ENCODE peak calls at places on chromosomes 4 and X, in five cellular contexts. One of them, this sample, is unnamed.
A peak's percentile ranks its signal among the peaks of the same experiment; 100 is the strongest.

GRCh38 chrX:13341491-13342101 is 21.7 kb upstream of the ATXN3L start:
- DNase-seq in HCT116: no peak
- DNase-seq in HepG2: no peak
- DNase-seq in SK-N-SH: no peak
- DNase-seq in H1: no peak
- DNase-seq in this sample: peak; percentile 4

GRCh38 chrX:91108761-91109160 is 325.9 kb upstream of the PABPC5 start:
- DNase-seq in HepG2: peak; percentile 85
- DNase-seq in HCT116: no peak
- DNase-seq in H1: no peak
- DNase-seq in SK-N-SH: no peak
- DNase-seq in this sample: no peak

GRCh38 chrX:53316860-53317237 is 35.5 kb upstream of the IQSEC2 start:
- DNase-seq in SK-N-SH: no peak
- DNase-seq in H1: no peak
- DNase-seq in HCT116: no peak
- DNase-seq in HepG2: no peak
- DNase-seq in this sample: no peak

GRCh38 chr4:10691651-10692050 is 7.1 kb upstream of the CLNK start:
- DNase-seq in SK-N-SH: no peak
- DNase-seq in HepG2: no peak
- DNase-seq in H1: no peak
- DNase-seq in HCT116: no peak
- DNase-seq in this sample: no peak

GRCh38 chr4:84393193-84393592 is 105.9 kb downstream of the NKX6-1 start:
- DNase-seq in SK-N-SH: no peak
- DNase-seq in HCT116: no peak
- DNase-seq in HepG2: no peak
- DNase-seq in H1: no peak
- DNase-seq in this sample: no peak

GRCh38 chr4:140790765-140791164 is 34.6 kb upstream of the TBC1D9 start:
- DNase-seq in H1: no peak
- DNase-seq in HepG2: no peak
- DNase-seq in SK-N-SH: no peak
- DNase-seq in HCT116: no peak
- DNase-seq in this sample: no peak

GRCh38 chr4:3244747-3245146 is 4.2 kb upstream of the MSANTD1 start:
- DNase-seq in H1: no peak
- DNase-seq in HepG2: no peak
- DNase-seq in SK-N-SH: no peak
- DNase-seq in HCT116: no peak
- DNase-seq in this sample: no peak

GRCh38 chr4:100278567-100278966 is 88.3 kb upstream of the DDIT4L start:
- DNase-seq in H1: no peak
- DNase-seq in HepG2: no peak
- DNase-seq in SK-N-SH: no peak
- DNase-seq in HCT116: no peak
- DNase-seq in this sample: no peak

GRCh38 chrX:107714196-107714811 is 61.3 kb downstream of the TSC22D3 start:
- DNase-seq in HepG2: no peak
- DNase-seq in HCT116: no peak
- DNase-seq in H1: no peak
- DNase-seq in SK-N-SH: no peak
- DNase-seq in this sample: no peak

GRCh38 chrX:34332336-34332735 is 200.2 kb upstream of the FAM47A start:
- DNase-seq in H1: no peak
- DNase-seq in HepG2: no peak
- DNase-seq in SK-N-SH: no peak
- DNase-seq in HCT116: no peak
- DNase-seq in this sample: no peak

GRCh38 chrX:113947548-113947947 is 636.3 kb upstream of the HTR2C start:
- DNase-seq in SK-N-SH: no peak
- DNase-seq in HepG2: peak; percentile 1
- DNase-seq in HCT116: peak; percentile 12
- DNase-seq in H1: no peak
- DNase-seq in this sample: peak; percentile 10

GRCh38 chr4:78561677-78562076 is 10.1 kb downstream of the ANXA3 start:
- DNase-seq in H1: no peak
- DNase-seq in SK-N-SH: no peak
- DNase-seq in HepG2: peak; percentile 21
- DNase-seq in HCT116: no peak
- DNase-seq in this sample: peak; percentile 80

GRCh38 chr4:73245955-73246354 is 12.6 kb downstream of the ANKRD17 start:
- DNase-seq in HCT116: no peak
- DNase-seq in H1: no peak
- DNase-seq in SK-N-SH: no peak
- DNase-seq in HepG2: no peak
- DNase-seq in this sample: no peak

GRCh38 chrX:37754518-37754917 is 25.3 kb upstream of the CYBB start:
- DNase-seq in HCT116: no peak
- DNase-seq in SK-N-SH: no peak
- DNase-seq in H1: no peak
- DNase-seq in HepG2: no peak
- DNase-seq in this sample: no peak

GRCh38 chr4:164384416-164384815 is 369.5 kb upstream of the SMIM31 start:
- DNase-seq in H1: no peak
- DNase-seq in HCT116: no peak
- DNase-seq in HepG2: no peak
- DNase-seq in SK-N-SH: no peak
- DNase-seq in this sample: no peak

GRCh38 chrX:138378876-138379275 is 332.6 kb downstream of the FGF13 start:
- DNase-seq in HepG2: no peak
- DNase-seq in SK-N-SH: no peak
- DNase-seq in HCT116: no peak
- DNase-seq in H1: no peak
- DNase-seq in this sample: no peak

GRCh38 chr4:138112389-138112788 is 129.8 kb downstream of the SLC7A11 start:
- DNase-seq in H1: no peak
- DNase-seq in HepG2: no peak
- DNase-seq in SK-N-SH: no peak
- DNase-seq in HCT116: no peak
- DNase-seq in this sample: no peak

GRCh38 chr4:107036602-107037151 is 564 bp upstream of the DKK2 start:
- DNase-seq in HCT116: no peak
- DNase-seq in H1: no peak
- DNase-seq in HepG2: no peak
- DNase-seq in SK-N-SH: peak; percentile 33
- DNase-seq in this sample: no peak

GRCh38 chr4:83171640-83172039 is 57.1 kb upstream of the PLAC8 start:
- DNase-seq in H1: no peak
- DNase-seq in HepG2: peak; percentile 70
- DNase-seq in SK-N-SH: no peak
- DNase-seq in HCT116: no peak
- DNase-seq in this sample: no peak

GRCh38 chr4:145895056-145895455 is 43.6 kb downstream of the ZNF827 start:
- DNase-seq in SK-N-SH: no peak
- DNase-seq in H1: no peak
- DNase-seq in HepG2: no peak
- DNase-seq in HCT116: no peak
- DNase-seq in this sample: no peak

GRCh38 chrX:71543316-71543715 is 10.4 kb downstream of the OGT start:
- DNase-seq in H1: no peak
- DNase-seq in SK-N-SH: no peak
- DNase-seq in HepG2: no peak
- DNase-seq in HCT116: no peak
- DNase-seq in this sample: no peak

GRCh38 chr4:185896832-185897475 is 85.0 kb upstream of the SORBS2 start:
- DNase-seq in SK-N-SH: no peak
- DNase-seq in HepG2: no peak
- DNase-seq in H1: no peak
- DNase-seq in HCT116: no peak
- DNase-seq in this sample: peak; percentile 45

GRCh38 chr4:172521171-172521570 is 647.4 kb upstream of the GALNT7 start:
- DNase-seq in HCT116: no peak
- DNase-seq in SK-N-SH: no peak
- DNase-seq in H1: no peak
- DNase-seq in HepG2: no peak
- DNase-seq in this sample: no peak

GRCh38 chr4:3223986-3224748 is 24.8 kb upstream of the MSANTD1 start:
- DNase-seq in HepG2: no peak
- DNase-seq in SK-N-SH: no peak
- DNase-seq in H1: no peak
- DNase-seq in HCT116: no peak
- DNase-seq in this sample: no peak

GRCh38 chr4:3276961-3277360 is 15.9 kb upstream of the RGS12 start:
- DNase-seq in SK-N-SH: no peak
- DNase-seq in HepG2: no peak
- DNase-seq in HCT116: no peak
- DNase-seq in H1: no peak
- DNase-seq in this sample: no peak

GRCh38 chr4:8571702-8572685 is 8.2 kb upstream of the GPR78 start:
- DNase-seq in HepG2: no peak
- DNase-seq in H1: no peak
- DNase-seq in SK-N-SH: no peak
- DNase-seq in HCT116: no peak
- DNase-seq in this sample: no peak

GRCh38 chrX:15404712-15405111 is 20.5 kb upstream of the VEGFD start:
- DNase-seq in HCT116: no peak
- DNase-seq in HepG2: no peak
- DNase-seq in H1: no peak
- DNase-seq in SK-N-SH: peak; percentile 43
- DNase-seq in this sample: no peak

GRCh38 chr4:36133658-36134057 is 110.7 kb downstream of the ARAP2 start:
- DNase-seq in SK-N-SH: no peak
- DNase-seq in HCT116: no peak
- DNase-seq in H1: no peak
- DNase-seq in HepG2: no peak
- DNase-seq in this sample: no peak

GRCh38 chr4:36128689-36129088 is 115.6 kb downstream of the ARAP2 start:
- DNase-seq in H1: no peak
- DNase-seq in HepG2: no peak
- DNase-seq in HCT116: no peak
- DNase-seq in SK-N-SH: no peak
- DNase-seq in this sample: no peak

GRCh38 chr4:36130641-36131040 is 113.7 kb downstream of the ARAP2 start:
- DNase-seq in H1: no peak
- DNase-seq in SK-N-SH: no peak
- DNase-seq in HCT116: no peak
- DNase-seq in HepG2: no peak
- DNase-seq in this sample: no peak
- TF ChIP-seq JUND in H1: no peak
- TF ChIP-seq JUND in SK-N-SH: no peak
- TF ChIP-seq JUND in HCT116: no peak
- TF ChIP-seq JUND in HepG2: no peak
- TF ChIP-seq JUND in this sample: no peak

GRCh38 chr4:80365928-80366327 is 30.4 kb downstream of the CFAP299 start:
- DNase-seq in HepG2: peak; percentile 23
- DNase-seq in H1: no peak
- DNase-seq in HCT116: peak; percentile 3
- DNase-seq in SK-N-SH: peak; percentile 34
- DNase-seq in this sample: peak; percentile 82
- TF ChIP-seq JUND in HepG2: no peak
- TF ChIP-seq JUND in H1: no peak
- TF ChIP-seq JUND in HCT116: no peak
- TF ChIP-seq JUND in SK-N-SH: no peak
- TF ChIP-seq JUND in this sample: no peak

GRCh38 chr4:91302120-91302519 is 1001.6 kb upstream of the GRID2 start:
- DNase-seq in H1: no peak
- DNase-seq in SK-N-SH: no peak
- DNase-seq in HCT116: no peak
- DNase-seq in HepG2: no peak
- DNase-seq in this sample: no peak

DNA sequence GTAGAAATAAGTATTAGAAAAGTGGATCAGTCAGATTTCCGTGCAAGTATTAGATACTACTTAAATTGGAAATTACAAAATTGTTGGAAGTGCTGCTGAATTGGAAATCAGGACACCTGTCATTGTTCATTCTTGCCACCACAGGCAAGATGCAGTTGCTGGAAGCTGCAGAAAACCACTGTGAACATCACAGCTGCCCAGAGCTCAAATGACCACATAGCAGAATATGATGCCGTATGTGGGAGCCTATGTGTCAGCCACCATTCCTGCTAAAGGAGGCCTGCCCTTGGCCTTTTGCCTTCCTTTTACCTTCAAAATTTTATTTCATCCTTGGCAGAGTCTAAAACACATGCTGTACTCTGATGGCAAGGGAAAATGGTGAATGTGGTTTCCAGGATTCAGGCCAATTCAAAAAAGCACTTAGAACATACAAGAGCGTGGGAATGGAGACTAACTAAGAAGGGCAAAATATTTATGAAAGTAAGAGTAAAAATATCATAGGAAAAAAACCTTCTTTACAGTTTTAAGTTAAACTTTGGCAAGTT is 1005.5 kb upstream of the GRID2 start:
- DNase-seq in HCT116: no peak
- DNase-seq in H1: no peak
- DNase-seq in SK-N-SH: no peak
- DNase-seq in HepG2: no peak
- DNase-seq in this sample: no peak
- TF ChIP-seq JUND in HCT116: no peak
- TF ChIP-seq JUND in H1: no peak
- TF ChIP-seq JUND in SK-N-SH: no peak
- TF ChIP-seq JUND in HepG2: no peak
- TF ChIP-seq JUND in this sample: no peak

DNA sequence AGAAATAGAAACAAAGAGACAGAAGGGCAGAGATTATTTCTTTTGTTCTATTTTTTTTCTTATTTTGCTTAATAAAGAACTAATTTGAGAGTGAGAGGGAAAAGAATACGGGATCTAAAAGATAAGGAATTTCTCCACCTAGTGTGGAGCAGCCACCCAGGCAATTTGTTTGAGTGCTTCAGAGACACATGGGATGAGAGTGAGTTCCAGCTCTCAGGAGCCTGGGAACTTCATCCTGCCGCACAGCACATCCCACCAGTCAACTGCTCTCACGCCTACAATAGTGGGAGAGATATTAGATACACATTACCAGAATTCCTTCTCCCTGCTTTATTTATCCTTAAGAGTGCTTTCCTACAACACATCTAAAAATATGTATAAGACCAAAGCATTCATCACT is 946.4 kb downstream of the PDHA2 start:
- DNase-seq in H1: no peak
- DNase-seq in HepG2: no peak
- DNase-seq in HCT116: no peak
- DNase-seq in SK-N-SH: no peak
- DNase-seq in this sample: no peak
- TF ChIP-seq JUND in H1: no peak
- TF ChIP-seq JUND in HepG2: no peak
- TF ChIP-seq JUND in HCT116: no peak
- TF ChIP-seq JUND in SK-N-SH: no peak
- TF ChIP-seq JUND in this sample: no peak

GRCh38 chrX:123083924-123084323 is 100.2 kb upstream of the GRIA3 start:
- DNase-seq in HepG2: no peak
- DNase-seq in H1: no peak
- DNase-seq in SK-N-SH: no peak
- DNase-seq in HCT116: no peak
- DNase-seq in this sample: no peak

GRCh38 chrX:123087326-123087725 is 96.8 kb upstream of the GRIA3 start:
- DNase-seq in SK-N-SH: no peak
- DNase-seq in HepG2: peak; percentile 81
- DNase-seq in HCT116: no peak
- DNase-seq in H1: no peak
- DNase-seq in this sample: no peak

GRCh38 chrX:123084797-123085196 is 99.3 kb upstream of the GRIA3 start:
- DNase-seq in H1: no peak
- DNase-seq in HepG2: peak; percentile 74
- DNase-seq in HCT116: no peak
- DNase-seq in SK-N-SH: no peak
- DNase-seq in this sample: no peak

GRCh38 chrX:123086768-123087167 is 97.3 kb upstream of the GRIA3 start:
- DNase-seq in HepG2: no peak
- DNase-seq in SK-N-SH: no peak
- DNase-seq in HCT116: no peak
- DNase-seq in H1: no peak
- DNase-seq in this sample: no peak

GRCh38 chrX:123085311-123085940 is 98.7 kb upstream of the GRIA3 start:
- DNase-seq in SK-N-SH: no peak
- DNase-seq in H1: peak; percentile 7
- DNase-seq in HepG2: peak; percentile 75
- DNase-seq in HCT116: no peak
- DNase-seq in this sample: no peak
- TF ChIP-seq JUND in SK-N-SH: no peak
- TF ChIP-seq JUND in H1: no peak
- TF ChIP-seq JUND in HepG2: no peak
- TF ChIP-seq JUND in HCT116: no peak
- TF ChIP-seq JUND in this sample: no peak